ENCODE peak calls at places on chromosomes 13 and 19, in eight cellular contexts. I, K, W, C, V, L, R and O are unnamed samples.

GRCh38 chr19:3480383-3481091 is at the start of gene SMIM24:
- DNase-seq in C (no peak), V (no peak), R (no peak), K (no peak), W (no peak), L (no peak), I (no peak), O (no peak)

GRCh38 chr19:47444388-47444821 is 25.1 kb upstream of the MEIS3 start:
- DNase-seq in K (no peak), R (no peak), L (no peak), C (no peak), I (no peak), W (no peak), V (peak), O (no peak)

GRCh38 chr13:30865131-30866009 is 40.7 kb upstream of the MEDAG start:
- DNase-seq in I (peak), L (peak), V (peak), C (peak), R (peak), K (peak), W (peak), O (peak)

GRCh38 chr19:15464394-15465385 is at the start of gene RASAL3:
- DNase-seq in L (no peak), W (no peak), V (peak), K (no peak), C (no peak), I (peak), R (no peak), O (no peak)

GRCh38 chr13:52892925-52893324 is 44.5 kb upstream of the PCDH8 start:
- DNase-seq in V (no peak), R (no peak), C (no peak), L (no peak), I (no peak), K (no peak), W (no peak), O (no peak)

GRCh38 chr19:37896142-37896541 is 10.3 kb downstream of the WDR87 start:
- DNase-seq in K (no peak), V (no peak), W (no peak), L (no peak), C (no peak), R (no peak), I (no peak), O (no peak)

GRCh38 chr13:30170569-30170968 is 136.8 kb downstream of the KATNAL1 start:
- DNase-seq in V (no peak), R (no peak), C (no peak), K (no peak), W (no peak), L (no peak), I (no peak), O (no peak)

GRCh38 chr19:29501816-29502580 is 23.8 kb upstream of the VSTM2B start:
- DNase-seq in I (no peak), L (no peak), R (no peak), K (no peak), W (no peak), V (no peak), C (no peak), O (no peak)

GRCh38 chr13:102825921-102826706 is 19.7 kb upstream of the ERCC5 start:
- DNase-seq in L (peak), C (no peak), I (no peak), W (no peak), K (no peak), V (no peak), R (no peak), O (no peak)

GRCh38 chr19:11539495-11540365 is 1.1 kb downstream of the CNN1 start:
- DNase-seq in K (peak), W (no peak), I (no peak), V (no peak), R (no peak), L (peak), C (no peak), O (no peak)

GRCh38 chr19:30492581-30492980 is 120.4 kb downstream of the ZNF536 start:
- DNase-seq in I (no peak), R (no peak), L (no peak), K (no peak), V (no peak), W (no peak), C (no peak), O (no peak)